ENCODE peak calls at places on chromosome 19, in six cellular contexts. Y is fibroblast of the aortic adventitia, Z is AG09309, U is pancreas, S is astrocyte, A is AG04450. X is an unnamed sample.

GRCh38 chr19:42407816-42408175 is 17.7 kb upstream of the CNFN start:
- DNase-seq in Y (no peak), Z (no peak), U (no peak), S (no peak), A (no peak), X (no peak)

GRCh38 chr19:15235796-15236195 is 3.5 kb upstream of the EPHX3 start:
- DNase-seq in Y (no peak), Z (no peak), U (no peak), S (no peak), A (no peak), X (no peak)

GRCh38 chr19:50557009-50557613 is 11.1 kb downstream of the LRRC4B start:
- DNase-seq in Y (no peak), Z (no peak), U (no peak), S (no peak), A (no peak), X (no peak)

GRCh38 chr19:48102870-48103751 is 7.5 kb downstream of the PLA2G4C start:
- DNase-seq in Y (peak; percentile 63), Z (no peak), U (no peak), S (peak; percentile 59), A (no peak), X (peak; percentile 37)

GRCh38 chr19:11482384-11483050 is 1.7 kb upstream of the ELAVL3 start:
- DNase-seq in Y (peak; percentile 66), Z (peak; percentile 10), U (peak; percentile 89), S (peak; percentile 25), A (peak; percentile 32), X (peak; percentile 77)

GRCh38 chr19:4939466-4939865 is 29.4 kb upstream of the KDM4B start:
- DNase-seq in Y (no peak), Z (no peak), U (no peak), S (no peak), A (no peak), X (no peak)

GRCh38 chr19:41355802-41356201 is 2.1 kb upstream of the TGFB1 start:
- DNase-seq in Y (no peak), Z (no peak), U (no peak), S (no peak), A (no peak), X (no peak)

GRCh38 chr19:21314676-21315075 is 14.5 kb downstream of the ZNF708 start:
- DNase-seq in Y (peak; percentile 38), Z (no peak), U (no peak), S (peak; percentile 32), A (no peak), X (no peak)

GRCh38 chr19:16581971-16582343 is 9.7 kb upstream of the SLC35E1 start:
- DNase-seq in Y (peak; percentile 46), Z (no peak), U (no peak), S (no peak), A (no peak), X (no peak)

GRCh38 chr19:4639531-4640246 is 373 bp downstream of the TNFAIP8L1 start:
- DNase-seq in Y (no peak), Z (no peak), U (peak; percentile 84), S (no peak), A (no peak), X (no peak)

GRCh38 chr19:34497112-34497805 is 15.7 kb downstream of the WTIP start:
- DNase-seq in Y (no peak), Z (no peak), U (no peak), S (no peak), A (no peak), X (no peak)

GRCh38 chr19:5403968-5404640 is 51.1 kb upstream of the ZNRF4 start:
- DNase-seq in Y (peak; percentile 89), Z (peak; percentile 46), U (peak; percentile 94), S (peak; percentile 70), A (peak; percentile 66), X (peak; percentile 82)

GRCh38 chr19:48669903-48670668 is 2.7 kb downstream of the NTN5 start:
- DNase-seq in Y (no peak), Z (no peak), U (no peak), S (no peak), A (no peak), X (no peak)

GRCh38 chr19:52188822-52189744 is 769 bp upstream of the PPP2R1A start:
- DNase-seq in Y (no peak), Z (no peak), U (peak; percentile 100), S (no peak), A (peak; percentile 30), X (peak; percentile 5)

GRCh38 chr19:47494729-47495128 is 10.7 kb upstream of the KPTN start:
- DNase-seq in Y (no peak), Z (no peak), U (peak; percentile 74), S (no peak), A (no peak), X (no peak)

GRCh38 chr19:39874404-39874803 is 28.2 kb upstream of the FBL start:
- DNase-seq in Y (no peak), Z (no peak), U (no peak), S (no peak), A (no peak), X (no peak)

GRCh38 chr19:16332991-16333624 is 8.5 kb downstream of the KLF2 start:
- DNase-seq in Y (no peak), Z (no peak), U (no peak), S (no peak), A (no peak), X (no peak)

GRCh38 chr19:35380450-35381124 is 9.7 kb downstream of the GPR42 start:
- DNase-seq in Y (no peak), Z (no peak), U (no peak), S (no peak), A (no peak), X (no peak)

GRCh38 chr19:44891016-44891882 is at the start of gene TOMM40:
- DNase-seq in Y (no peak), Z (no peak), U (peak; percentile 100), S (peak; percentile 98), A (no peak), X (peak; percentile 99)

GRCh38 chr19:42126565-42126964 is 5.7 kb downstream of the POU2F2 start:
- DNase-seq in Y (no peak), Z (no peak), U (no peak), S (no peak), A (no peak), X (no peak)

GRCh38 chr19:2253106-2254051 is 2.8 kb downstream of the JSRP1 start:
- DNase-seq in Y (no peak), Z (no peak), U (peak; percentile 69), S (no peak), A (no peak), X (no peak)
- TF ChIP-seq CTCF in Y (peak; percentile 16), Z (no peak), U (no peak), S (no peak), A (peak; percentile 22), X (no peak)

GRCh38 chr19:55594996-55595530 is 4.3 kb downstream of the FIZ1 start:
- DNase-seq in Y (no peak), Z (no peak), U (no peak), S (no peak), A (no peak), X (no peak)

GRCh38 chr19:55592391-55593090 is 6.8 kb downstream of the FIZ1 start:
- DNase-seq in Y (no peak), Z (no peak), U (peak; percentile 65), S (no peak), A (no peak), X (no peak)

GRCh38 chr19:55590621-55591020 is 8.7 kb downstream of the FIZ1 start:
- DNase-seq in Y (no peak), Z (no peak), U (no peak), S (no peak), A (no peak), X (no peak)

GRCh38 chr19:55591555-55591954 is 7.8 kb downstream of the FIZ1 start:
- DNase-seq in Y (no peak), Z (no peak), U (no peak), S (no peak), A (no peak), X (no peak)

DNA sequence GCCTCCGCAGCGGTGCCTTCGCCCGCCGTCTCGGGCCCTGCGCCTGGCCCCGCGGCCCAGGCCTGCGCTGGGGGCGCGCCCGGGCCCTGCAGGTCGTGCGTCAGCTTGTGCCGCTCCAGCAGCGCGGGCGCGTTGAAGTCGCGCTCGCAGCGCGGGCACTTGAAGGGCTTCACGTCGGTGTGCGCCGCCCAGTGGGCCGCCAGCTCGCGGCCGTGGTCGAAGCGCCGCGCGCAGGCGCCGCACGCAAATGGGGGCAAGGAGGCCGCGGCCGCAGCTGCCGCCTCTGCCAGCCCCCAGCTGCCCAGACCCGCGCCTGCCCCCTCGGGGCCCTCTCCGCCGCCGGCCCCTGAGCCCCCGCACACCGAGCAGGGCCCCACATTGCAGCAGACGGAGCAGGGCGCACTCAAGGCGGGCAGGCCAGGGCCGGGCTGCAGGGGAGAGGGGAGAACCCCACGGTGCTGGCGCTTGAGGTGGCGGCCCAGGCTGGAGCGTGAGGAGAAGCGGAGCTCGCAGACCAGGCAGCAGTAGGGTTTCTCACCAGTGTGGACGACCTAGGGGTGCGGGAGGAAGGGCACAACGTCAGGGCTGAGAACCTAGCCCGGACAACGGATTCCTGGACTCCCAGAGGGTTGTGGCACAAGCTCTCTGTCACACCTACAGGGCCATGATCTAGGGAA is 6.1 kb downstream of the FIZ1 start:
- DNase-seq in Y (no peak), Z (no peak), U (peak; percentile 69), S (no peak), A (no peak), X (no peak)
- TF ChIP-seq CTCF in Y (no peak), Z (no peak), U (no peak), S (no peak), A (no peak), X (no peak)

GRCh38 chr19:6802336-6803035 is 30.0 kb downstream of the VAV1 start:
- DNase-seq in Y (no peak), Z (no peak), U (no peak), S (no peak), A (no peak), X (no peak)
- TF ChIP-seq CTCF in Y (no peak), Z (no peak), U (no peak), S (no peak), A (no peak), X (no peak)

GRCh38 chr19:10399878-10400277 is 3.5 kb downstream of the CDC37 start:
- DNase-seq in Y (no peak), Z (no peak), U (peak; percentile 49), S (no peak), A (no peak), X (no peak)
- TF ChIP-seq CTCF in Y (no peak), Z (no peak), U (no peak), S (no peak), A (no peak), X (no peak)

DNA sequence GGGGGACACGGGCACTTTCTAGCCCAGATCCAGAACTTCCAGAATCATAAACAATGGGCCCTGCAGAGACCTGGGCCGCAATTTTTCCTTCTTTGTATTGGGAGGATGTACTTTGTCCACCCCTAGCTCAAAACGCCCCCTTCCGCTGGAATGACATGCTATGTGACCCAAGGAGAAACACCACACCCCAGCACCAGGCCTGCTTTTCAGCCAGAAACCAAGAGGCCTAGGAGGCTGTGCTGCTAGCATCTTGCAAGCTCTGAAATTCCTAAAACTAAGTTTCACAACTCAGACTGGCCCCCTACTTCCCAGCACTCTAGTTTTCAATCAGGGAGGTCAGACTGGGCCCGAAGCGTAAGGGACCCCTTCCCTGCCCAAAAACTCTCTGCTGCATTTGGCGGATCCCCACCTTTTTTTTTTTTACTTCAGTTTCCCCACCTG is 538 bp downstream of the LSM4 start:
- DNase-seq in Y (peak; percentile 72), Z (no peak), U (no peak), S (peak; percentile 60), A (no peak), X (peak; percentile 57)
- TF ChIP-seq CTCF in Y (peak; percentile 25), Z (peak; percentile 41), U (no peak), S (peak; percentile 14), A (peak; percentile 33), X (no peak)

GRCh38 chr19:29528350-29528945 is 2.7 kb downstream of the VSTM2B start:
- DNase-seq in Y (peak; percentile 53), Z (no peak), U (peak; percentile 57), S (peak; percentile 38), A (peak; percentile 7), X (peak; percentile 40)
- TF ChIP-seq CTCF in Y (peak; percentile 71), Z (peak; percentile 72), U (peak; percentile 47), S (peak; percentile 36), A (peak; percentile 73), X (peak; percentile 52)